ENCODE peak calls at places on chromosomes 1 and 21, in six cellular contexts. R is foreskin fibroblast; S is GM13976; K is activated CD8-positive, alpha-beta T cell treated with anti-CD3 and anti-CD28 coated beads for 36 hours; M is endothelial cell; E is tibial nerve. Y is an unnamed sample.

GRCh38 chr1:237507005-237507404 is 383.7 kb downstream of the ZP4 start:
- DNase-seq in R (no peak), S (peak), K (peak), M (no peak), E (no peak), Y (peak)

GRCh38 chr1:193264313-193265065 is 78.1 kb upstream of the B3GALT2 start:
- DNase-seq in R (peak), S (no peak), K (no peak), M (no peak), E (no peak), Y (no peak)

GRCh38 chr1:55368698-55369097 is 153.5 kb upstream of the USP24 start:
- DNase-seq in R (no peak), S (no peak), K (no peak), M (no peak), E (no peak), Y (no peak)

GRCh38 chr1:4113897-4114296 is 213.8 kb upstream of the C1orf174 start:
- DNase-seq in R (no peak), S (no peak), K (no peak), M (no peak), E (no peak), Y (no peak)

GRCh38 chr1:231421616-231421970 is 494 bp downstream of the EGLN1 start:
- DNase-seq in R (peak), S (peak), K (peak), M (peak), E (no peak), Y (peak)

GRCh38 chr1:183070923-183071618 is 47.9 kb downstream of the LAMC1 start:
- DNase-seq in R (peak), S (peak), K (peak), M (no peak), E (no peak), Y (peak)

GRCh38 chr1:10873189-10873588 is 76.7 kb upstream of the CASZ1 start:
- DNase-seq in R (no peak), S (no peak), K (no peak), M (no peak), E (no peak), Y (no peak)

GRCh38 chr1:10802948-10803715 is 6.7 kb upstream of the CASZ1 start:
- DNase-seq in R (no peak), S (no peak), K (no peak), M (no peak), E (no peak), Y (no peak)

GRCh38 chr1:10969267-10969970 is 43.0 kb upstream of the TARDBP start:
- DNase-seq in R (no peak), S (no peak), K (no peak), M (no peak), E (no peak), Y (no peak)

GRCh38 chr1:22889213-22889827 is 83.3 kb downstream of the LACTBL1 start:
- DNase-seq in R (peak), S (peak), K (peak), M (peak), E (peak), Y (peak)

GRCh38 chr1:93888900-93889299 is 9.9 kb upstream of the DNTTIP2 start:
- DNase-seq in R (no peak), S (no peak), K (no peak), M (no peak), E (no peak), Y (no peak)

GRCh38 chr1:1329304-1330210 is 1.5 kb upstream of the TAS1R3 start:
- DNase-seq in R (no peak), S (no peak), K (no peak), M (no peak), E (no peak), Y (no peak)

GRCh38 chr1:220886470-220887201 is 7.4 kb downstream of the HLX start:
- DNase-seq in R (no peak), S (peak), K (no peak), M (no peak), E (no peak), Y (no peak)

GRCh38 chr1:26478988-26479387 is 6.7 kb downstream of the HMGN2 start:
- DNase-seq in R (no peak), S (no peak), K (no peak), M (no peak), E (no peak), Y (no peak)

GRCh38 chr1:77039739-77040138 is 172.5 kb downstream of the ST6GALNAC5 start:
- DNase-seq in R (peak), S (no peak), K (no peak), M (no peak), E (peak), Y (no peak)

GRCh38 chr1:206915085-206915735 is 6.5 kb downstream of the FCMR start:
- DNase-seq in R (no peak), S (no peak), K (no peak), M (no peak), E (no peak), Y (no peak)

GRCh38 chr1:29854700-29855276 is 618.5 kb downstream of the PTPRU start:
- DNase-seq in R (no peak), S (no peak), K (no peak), M (no peak), E (no peak), Y (no peak)

GRCh38 chr1:179788259-179788658 is 45.2 kb downstream of the FAM163A start:
- DNase-seq in R (no peak), S (no peak), K (no peak), M (no peak), E (no peak), Y (no peak)

GRCh38 chr1:111139234-111139955 is 498 bp downstream of the DRAM2 start:
- DNase-seq in R (peak), S (no peak), K (peak), M (peak), E (peak), Y (peak)

GRCh38 chr1:155892801-155893200 is 18.3 kb downstream of the RIT1 start:
- DNase-seq in R (peak), S (no peak), K (no peak), M (no peak), E (no peak), Y (no peak)

GRCh38 chr21:41866274-41866809 is 12.8 kb downstream of the PRDM15 start:
- DNase-seq in R (no peak), S (no peak), K (no peak), M (no peak), E (no peak), Y (no peak)

GRCh38 chr1:11495579-11495978 is 16.6 kb downstream of the DISP3 start:
- DNase-seq in R (no peak), S (no peak), K (no peak), M (no peak), E (no peak), Y (no peak)

DNA sequence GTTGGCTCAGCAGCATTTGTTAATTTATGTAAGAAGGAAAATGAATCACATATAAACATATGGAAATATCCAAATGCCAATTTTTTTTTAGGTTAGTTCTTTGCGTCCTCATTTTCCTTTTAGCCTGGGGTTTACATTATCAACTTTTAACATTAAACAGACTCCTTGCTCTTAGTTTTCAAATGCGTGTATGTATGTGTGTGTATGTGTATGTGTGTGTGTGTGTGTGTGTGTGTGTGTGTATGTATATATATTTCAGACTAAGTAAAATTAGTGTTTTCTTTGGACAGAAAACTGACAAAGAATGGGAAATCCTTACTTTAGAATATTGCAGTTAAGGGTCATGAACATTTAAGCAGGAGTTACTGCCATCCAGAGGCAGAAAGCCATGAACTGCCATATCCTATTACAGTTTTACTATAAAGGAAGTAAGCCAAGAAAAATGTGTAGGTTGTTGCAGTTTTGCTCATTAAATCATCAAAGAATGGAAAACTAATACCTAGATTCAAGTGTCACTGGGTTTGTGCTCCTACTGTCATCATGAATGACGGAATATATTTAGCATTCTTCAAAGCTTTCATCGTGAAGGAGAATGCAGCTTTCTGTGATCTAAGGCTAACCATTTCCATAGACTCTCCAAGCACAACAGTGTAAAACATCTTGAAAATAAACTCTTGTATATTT is 477.0 kb upstream of the NR5A2 start:
- DNase-seq in R (peak), S (no peak), K (no peak), M (no peak), E (no peak), Y (no peak)
- TF ChIP-seq CTCF in R (peak), S (no peak), K (no peak), M (no peak), E (no peak), Y (peak)

DNA sequence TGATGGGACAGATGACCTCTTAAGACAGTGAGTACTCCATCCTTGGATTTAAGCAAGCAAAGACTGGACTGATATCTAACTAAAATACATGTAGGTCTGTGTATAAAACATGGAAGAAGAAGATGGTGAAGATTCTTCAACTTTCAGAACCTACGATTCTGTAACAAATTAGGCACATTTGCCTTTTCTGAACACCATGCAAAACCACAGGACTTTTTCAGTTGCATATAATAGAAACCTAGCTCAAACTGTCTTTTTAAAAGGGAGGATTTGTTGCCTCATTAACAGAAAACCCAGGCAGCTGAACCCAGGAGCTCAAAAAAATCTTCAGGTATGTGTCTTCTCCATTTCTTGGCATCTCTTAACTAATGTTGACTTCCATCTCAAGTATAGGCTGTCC is 14.7 kb upstream of the TSPAN1 start:
- DNase-seq in R (no peak), S (no peak), K (no peak), M (no peak), E (no peak), Y (no peak)
- TF ChIP-seq CTCF in R (no peak), S (no peak), K (no peak), M (no peak), E (no peak), Y (no peak)

GRCh38 chr1:45687753-45688737 is at the start of gene TMEM69:
- DNase-seq in R (peak), S (peak), K (peak), M (peak), E (peak), Y (peak)
- TF ChIP-seq CTCF in R (no peak), S (no peak), K (no peak), M (no peak), E (no peak), Y (no peak)

GRCh38 chr1:212633144-212633543 is 24.6 kb downstream of the ATF3 start:
- DNase-seq in R (no peak), S (no peak), K (no peak), M (no peak), E (no peak), Y (no peak)
- TF ChIP-seq CTCF in R (no peak), S (no peak), K (no peak), M (no peak), E (no peak), Y (no peak)